ENCODE peak calls at places on chromosomes 4 and X, in ten cellular contexts. I, L, K, W, A, Q, E, P, J and D are unnamed samples.

GRCh38 chr4:175376287-175376977 is 435.6 kb downstream of the GPM6A start:
- DNase-seq in I (no peak), L (no peak), K (no peak), W (no peak), A (no peak), Q (no peak), E (no peak), P (no peak), J (no peak), D (no peak)

GRCh38 chr4:37675587-37676290 is 10.4 kb downstream of the RELL1 start:
- DNase-seq in I (no peak), L (no peak), K (no peak), W (no peak), A (no peak), Q (no peak), E (no peak), P (no peak), J (peak; percentile 56), D (no peak)

GRCh38 chrX:151552721-151553120 is 10.8 kb upstream of the PASD1 start:
- DNase-seq in I (no peak), L (no peak), K (no peak), W (no peak), A (no peak), Q (no peak), E (no peak), P (no peak), J (no peak), D (no peak)

GRCh38 chr4:11592276-11592675 is 163.6 kb upstream of the HS3ST1 start:
- DNase-seq in I (no peak), L (no peak), K (no peak), W (no peak), A (no peak), Q (no peak), E (no peak), P (no peak), J (no peak), D (no peak)

GRCh38 chr4:141074098-141074878 is 59.0 kb downstream of the RNF150 start:
- DNase-seq in I (no peak), L (no peak), K (no peak), W (no peak), A (no peak), Q (no peak), E (no peak), P (no peak), J (no peak), D (no peak)

GRCh38 chr4:30962949-30963348 is 242.8 kb downstream of the PCDH7 start:
- DNase-seq in I (no peak), L (no peak), K (no peak), W (peak; percentile 93), A (no peak), Q (no peak), E (no peak), P (no peak), J (no peak), D (no peak)

GRCh38 chrX:96563663-96564062 is 121.0 kb upstream of the DIAPH2 start:
- DNase-seq in I (no peak), L (no peak), K (no peak), W (no peak), A (no peak), Q (no peak), E (no peak), P (no peak), J (no peak), D (no peak)

GRCh38 chrX:65528705-65529340 is 5.8 kb downstream of the LAS1L start:
- DNase-seq in I (peak; percentile 75), L (peak; percentile 59), K (no peak), W (peak; percentile 19), A (peak; percentile 27), Q (peak; percentile 89), E (peak; percentile 71), P (peak; percentile 20), J (peak; percentile 60), D (peak; percentile 62)

GRCh38 chr4:102564399-102564921 is 63.3 kb downstream of the NFKB1 start:
- DNase-seq in I (no peak), L (no peak), K (no peak), W (no peak), A (peak; percentile 2), Q (no peak), E (no peak), P (no peak), J (no peak), D (no peak)

GRCh38 chr4:154519214-154519613 is 27.6 kb upstream of the DCHS2 start:
- DNase-seq in I (no peak), L (no peak), K (no peak), W (no peak), A (no peak), Q (no peak), E (no peak), P (no peak), J (no peak), D (no peak)

GRCh38 chr4:6892190-6892908 is 17.3 kb upstream of the TBC1D14 start:
- DNase-seq in I (peak; percentile 58), L (peak; percentile 46), K (peak; percentile 77), W (no peak), A (no peak), Q (peak; percentile 89), E (peak; percentile 89), P (peak; percentile 46), J (peak; percentile 61), D (peak; percentile 89)

GRCh38 chr4:166091146-166091545 is 218.1 kb downstream of the TLL1 start:
- DNase-seq in I (no peak), L (no peak), K (no peak), W (no peak), A (no peak), Q (no peak), E (no peak), P (no peak), J (no peak), D (no peak)

GRCh38 chrX:72247206-72247944 is 8.5 kb upstream of the ERCC6L start:
- DNase-seq in I (no peak), L (peak; percentile 24), K (no peak), W (peak; percentile 60), A (no peak), Q (no peak), E (no peak), P (no peak), J (peak; percentile 77), D (no peak)

GRCh38 chr4:146469053-146469452 is 52.7 kb downstream of the SLC10A7 start:
- DNase-seq in I (no peak), L (no peak), K (no peak), W (no peak), A (no peak), Q (no peak), E (no peak), P (no peak), J (no peak), D (no peak)

GRCh38 chr4:84258905-84259830 is 239.9 kb downstream of the NKX6-1 start:
- DNase-seq in I (peak; percentile 1), L (no peak), K (no peak), W (peak; percentile 7), A (peak; percentile 1), Q (no peak), E (peak; percentile 10), P (no peak), J (no peak), D (peak; percentile 32)

GRCh38 chr4:992297-993110 is 700 bp downstream of the SLC26A1 start:
- DNase-seq in I (peak; percentile 52), L (no peak), K (no peak), W (peak; percentile 61), A (no peak), Q (no peak), E (peak; percentile 70), P (no peak), J (peak; percentile 88), D (no peak)

GRCh38 chr4:94032754-94033153 is 174.9 kb upstream of the SMARCAD1 start:
- DNase-seq in I (no peak), L (no peak), K (no peak), W (no peak), A (no peak), Q (no peak), E (no peak), P (no peak), J (no peak), D (no peak)

GRCh38 chr4:71732706-71733105 is 51.2 kb downstream of the GC start:
- DNase-seq in I (peak; percentile 3), L (no peak), K (no peak), W (peak; percentile 14), A (no peak), Q (no peak), E (peak; percentile 17), P (no peak), J (no peak), D (peak; percentile 11)

GRCh38 chr4:141241986-141242385 is 21.3 kb downstream of the ZNF330 start:
- DNase-seq in I (no peak), L (no peak), K (no peak), W (no peak), A (no peak), Q (no peak), E (no peak), P (no peak), J (no peak), D (no peak)

GRCh38 chr4:169741569-169741968 is 16.2 kb downstream of the HPF1 start:
- DNase-seq in I (no peak), L (no peak), K (no peak), W (no peak), A (no peak), Q (no peak), E (no peak), P (no peak), J (no peak), D (no peak)

GRCh38 chr4:110164856-110165255 is 33.6 kb downstream of the ELOVL6 start:
- DNase-seq in I (no peak), L (no peak), K (no peak), W (no peak), A (no peak), Q (no peak), E (no peak), P (no peak), J (no peak), D (no peak)

GRCh38 chrX:54182194-54182863 is 725 bp downstream of the FAM120C start:
- DNase-seq in I (peak; percentile 58), L (peak; percentile 82), K (peak; percentile 82), W (peak; percentile 47), A (no peak), Q (peak; percentile 91), E (peak; percentile 23), P (peak; percentile 67), J (peak; percentile 70), D (peak; percentile 57)
- TF ChIP-seq POLR2A in I (peak; percentile 82), L (no peak), K (no peak), W (peak; percentile 45), A (peak; percentile 49), Q (no peak), E (peak; percentile 47), P (peak; percentile 12), J (no peak), D (peak; percentile 50)

GRCh38 chrX:47232803-47233332 is at the start of gene USP11:
- DNase-seq in I (peak; percentile 38), L (peak; percentile 27), K (peak; percentile 81), W (no peak), A (no peak), Q (peak; percentile 87), E (peak; percentile 23), P (peak; percentile 35), J (peak; percentile 50), D (peak; percentile 76)
- TF ChIP-seq POLR2A in I (peak; percentile 64), L (no peak), K (peak; percentile 53), W (no peak), A (peak; percentile 75), Q (peak; percentile 28), E (peak; percentile 83), P (peak; percentile 25), J (peak; percentile 82), D (peak; percentile 72)

GRCh38 chrX:40459576-40460158 is 121.1 kb upstream of the ATP6AP2 start:
- DNase-seq in I (no peak), L (no peak), K (no peak), W (peak; percentile 3), A (no peak), Q (no peak), E (no peak), P (no peak), J (no peak), D (no peak)
- TF ChIP-seq POLR2A in I (no peak), L (no peak), K (no peak), W (no peak), A (no peak), Q (no peak), E (no peak), P (no peak), J (no peak), D (no peak)

GRCh38 chr4:75499900-75500299 is 14.3 kb downstream of the RCHY1 start:
- DNase-seq in I (no peak), L (no peak), K (no peak), W (no peak), A (no peak), Q (no peak), E (no peak), P (no peak), J (no peak), D (no peak)
- TF ChIP-seq POLR2A in I (no peak), L (no peak), K (no peak), W (no peak), A (no peak), Q (no peak), E (no peak), P (no peak), J (no peak), D (no peak)